ENCODE peak calls at places on chromosomes 4 and X, in four cellular contexts. R is OCI-LY7, J is choroid plexus epithelial cell, I is hepatocyte. Z is an unnamed sample.

GRCh38 chr4:124304936-124305335 is 407.6 kb downstream of the ANKRD50 start:
- DNase-seq in I (no peak), J (peak; percentile 67), R (no peak), Z (no peak)

GRCh38 chrX:17736478-17736855 is 826 bp upstream of the SCML1 start:
- DNase-seq in R (no peak), J (no peak), I (no peak), Z (no peak)

GRCh38 chr4:139243448-139244365 is 36.3 kb downstream of the MGARP start:
- DNase-seq in J (peak; percentile 97), R (no peak), I (peak; percentile 12), Z (no peak)

GRCh38 chr4:173410106-173410505 is 11.2 kb upstream of the SCRG1 start:
- DNase-seq in I (no peak), J (no peak), R (no peak), Z (no peak)

GRCh38 chr4:73922766-73923630 is 53.8 kb downstream of the CXCL1 start:
- DNase-seq in J (peak; percentile 86), R (no peak), I (no peak), Z (no peak)

GRCh38 chr4:186844059-186844681 is 120.5 kb upstream of the FAT1 start:
- DNase-seq in J (peak; percentile 68), I (peak; percentile 25), R (no peak), Z (no peak)

GRCh38 chr4:158673633-158674032 is 1.5 kb downstream of the ETFDH start:
- DNase-seq in J (no peak), I (no peak), R (no peak), Z (no peak)

GRCh38 chr4:113921089-113921842 is 58.2 kb downstream of the ARSJ start:
- DNase-seq in I (peak; percentile 11), J (peak; percentile 54), R (no peak), Z (no peak)

GRCh38 chr4:147480891-147481576 is at the start of gene EDNRA:
- DNase-seq in R (no peak), I (peak; percentile 54), J (peak; percentile 67), Z (peak; percentile 51)

GRCh38 chr4:103144926-103145325 is 45.3 kb upstream of the BDH2 start:
- DNase-seq in I (no peak), R (no peak), J (no peak), Z (no peak)

GRCh38 chrX:141375011-141375730 is 132.9 kb upstream of the SPANXC start:
- DNase-seq in J (peak; percentile 4), R (no peak), I (no peak), Z (no peak)

GRCh38 chr4:3205995-3206394 is 43.0 kb upstream of the MSANTD1 start:
- DNase-seq in I (no peak), J (no peak), R (no peak), Z (no peak)

GRCh38 chr4:134365852-134366251 is 164.3 kb upstream of the PABPC4L start:
- DNase-seq in R (no peak), J (peak; percentile 1), I (no peak), Z (no peak)

GRCh38 chr4:148263820-148264219 is 178.4 kb downstream of the NR3C2 start:
- DNase-seq in R (no peak), I (no peak), J (no peak), Z (no peak)

GRCh38 chr4:8725071-8725841 is 132.7 kb downstream of the CPZ start:
- DNase-seq in J (no peak), I (no peak), R (no peak), Z (no peak)

DNA sequence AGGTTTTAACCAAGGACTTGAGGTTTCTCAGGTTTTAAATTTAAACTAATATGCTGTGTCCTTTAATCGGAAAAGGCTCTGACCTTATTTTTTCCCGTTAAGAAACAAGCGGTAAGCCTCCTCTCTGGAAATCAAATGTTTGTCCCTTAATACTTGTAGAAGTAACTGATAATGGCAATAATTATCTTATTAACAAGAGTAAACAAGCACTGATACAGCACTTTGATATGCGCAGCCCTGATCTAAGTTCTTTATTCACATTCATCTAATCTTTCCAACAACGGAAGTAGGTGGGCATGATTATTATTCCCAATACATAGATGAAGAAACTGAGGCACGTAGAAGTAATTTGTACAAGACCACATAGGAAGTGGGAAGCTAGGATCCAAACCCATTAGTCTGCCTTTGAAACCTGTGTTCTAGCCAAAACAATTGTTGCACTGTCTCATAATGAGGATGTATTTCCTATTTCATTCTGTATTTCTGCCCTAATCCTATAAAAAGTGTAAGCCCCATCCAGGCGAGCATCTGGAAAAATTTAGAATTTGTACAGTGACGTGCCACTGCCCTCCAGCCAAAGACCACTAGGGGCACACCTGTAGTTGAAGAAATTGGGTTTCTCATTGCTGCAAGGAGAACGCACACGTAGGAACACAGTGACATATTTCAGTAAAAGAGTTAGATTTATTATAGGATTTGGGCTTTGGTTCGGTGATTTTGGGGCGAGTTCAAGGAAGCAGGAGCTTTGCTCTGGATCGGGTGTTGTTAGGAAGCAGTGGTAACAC is 605 bp downstream of the CXorf58 start:
- DNase-seq in I (peak; percentile 58), J (no peak), R (peak; percentile 61), Z (peak; percentile 13)
- TF ChIP-seq CTCF in I (peak; percentile 55), J (peak; percentile 45), R (peak; percentile 67), Z (peak; percentile 16)

GRCh38 chrX:56783450-56783831 is 54.4 kb downstream of the NBDY start:
- DNase-seq in R (no peak), J (no peak), I (no peak), Z (no peak)
- TF ChIP-seq CTCF in R (no peak), J (no peak), I (no peak), Z (no peak)

GRCh38 chrX:115892056-115892708 is 278.4 kb upstream of the AGTR2 start:
- DNase-seq in J (no peak), I (peak; percentile 37), R (no peak), Z (no peak)
- TF ChIP-seq CTCF in J (no peak), I (no peak), R (no peak), Z (no peak)

GRCh38 chrX:19515615-19516105 is 352 bp upstream of the MAP3K15 start:
- DNase-seq in J (no peak), I (no peak), R (no peak), Z (no peak)
- TF ChIP-seq CTCF in J (no peak), I (no peak), R (no peak), Z (peak; percentile 52)

GRCh38 chrX:8042304-8042703 is 115.1 kb upstream of the PNPLA4 start:
- DNase-seq in I (no peak), R (no peak), J (peak; percentile 1), Z (no peak)
- TF ChIP-seq CTCF in I (no peak), R (peak; percentile 12), J (peak; percentile 9), Z (peak; percentile 27)

GRCh38 chr4:174873931-174874330 is 44.2 kb upstream of the ADAM29 start:
- DNase-seq in R (peak; percentile 85), I (no peak), J (peak; percentile 58), Z (no peak)
- TF ChIP-seq CTCF in R (peak; percentile 88), I (no peak), J (peak; percentile 69), Z (no peak)

DNA sequence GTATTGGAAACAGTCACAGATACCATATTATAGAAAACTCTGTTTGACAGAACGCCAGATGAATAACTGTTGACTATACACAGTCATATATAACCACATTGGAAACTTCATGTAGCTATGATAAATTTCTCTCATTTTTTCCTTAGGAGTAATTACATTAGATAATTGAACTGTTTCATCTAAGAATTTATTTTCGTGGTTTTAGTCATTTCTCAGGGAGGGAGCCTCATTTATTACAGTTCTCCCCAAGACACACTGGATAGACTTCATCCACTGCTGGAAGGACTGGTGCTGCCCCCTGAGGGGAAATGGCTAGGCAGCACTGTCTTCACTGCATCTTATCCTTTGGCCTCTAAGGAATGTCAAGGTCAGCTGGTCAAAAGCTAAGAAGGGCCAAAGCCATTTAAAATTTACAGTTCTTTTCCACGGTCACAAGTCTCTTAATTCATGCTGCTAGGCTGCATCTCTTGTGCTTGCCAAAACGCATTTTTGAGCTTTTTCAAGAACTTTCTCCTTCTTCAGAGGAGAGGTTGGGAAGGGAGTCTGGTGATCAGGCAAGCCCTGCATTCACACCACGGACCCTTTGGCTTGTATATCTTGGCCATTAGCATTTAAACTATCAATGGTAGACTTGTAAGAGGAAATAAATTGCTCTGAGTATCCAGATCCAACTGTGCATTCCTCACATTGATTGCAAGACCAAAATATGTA is 145.1 kb downstream of the CBR4 start:
- DNase-seq in I (no peak), R (no peak), J (peak; percentile 79), Z (no peak)
- TF ChIP-seq CTCF in I (peak; percentile 21), R (peak; percentile 37), J (peak; percentile 64), Z (no peak)

GRCh38 chr4:891747-892146 is 40.4 kb downstream of the GAK start:
- DNase-seq in I (no peak), J (peak; percentile 18), R (peak; percentile 38), Z (peak; percentile 17)
- TF ChIP-seq CTCF in I (no peak), J (peak; percentile 47), R (peak; percentile 65), Z (no peak)

Z was measured in endothelial cell.